ENCODE peak calls at places on chromosomes 16 and 17, in four cellular contexts. T is K562, G is H1, I is HepG2. P is an unnamed sample. For H3K4me1, the result is how much of the 10 kb centered on the place peaks cover.

GRCh38 chr16:4677390-4677789 is 16.0 kb upstream of the NUDT16L1 start:
- DNase-seq in I (no peak), T (no peak), G (no peak), P (no peak)

GRCh38 chr17:74252272-74252671 is 21.8 kb upstream of the DNAI2 start:
- DNase-seq in T (no peak), I (no peak), G (no peak), P (no peak)

GRCh38 chr17:79777166-79777843 is 643 bp upstream of the CBX2 start:
- DNase-seq in T (no peak), I (peak), G (peak), P (no peak)

GRCh38 chr16:824194-824593 is 23.7 kb upstream of the GNG13 start:
- DNase-seq in T (no peak), G (no peak), I (no peak), P (no peak)

GRCh38 chr17:1232786-1233185 is 37.5 kb upstream of the BHLHA9 start:
- DNase-seq in T (no peak), I (no peak), G (no peak), P (no peak)

GRCh38 chr17:12180644-12181261 is 160.1 kb downstream of the MAP2K4 start:
- DNase-seq in I (peak), T (peak), G (no peak), P (peak)

GRCh38 chr17:28528329-28529011 is 22.3 kb downstream of the FOXN1 start:
- DNase-seq in I (no peak), G (no peak), T (peak), P (no peak)

GRCh38 chr17:35742896-35743477 is 10.1 kb downstream of the GAS2L2 start:
- DNase-seq in T (no peak), I (no peak), G (no peak), P (no peak)

GRCh38 chr17:20009052-20009301 is 182 bp upstream of the SPECC1 start:
- DNase-seq in T (peak), G (no peak), I (no peak), P (no peak)

GRCh38 chr17:4920351-4921048 is 11.6 kb upstream of the GP1BA start:
- DNase-seq in G (no peak), T (no peak), I (peak), P (no peak)

DNA sequence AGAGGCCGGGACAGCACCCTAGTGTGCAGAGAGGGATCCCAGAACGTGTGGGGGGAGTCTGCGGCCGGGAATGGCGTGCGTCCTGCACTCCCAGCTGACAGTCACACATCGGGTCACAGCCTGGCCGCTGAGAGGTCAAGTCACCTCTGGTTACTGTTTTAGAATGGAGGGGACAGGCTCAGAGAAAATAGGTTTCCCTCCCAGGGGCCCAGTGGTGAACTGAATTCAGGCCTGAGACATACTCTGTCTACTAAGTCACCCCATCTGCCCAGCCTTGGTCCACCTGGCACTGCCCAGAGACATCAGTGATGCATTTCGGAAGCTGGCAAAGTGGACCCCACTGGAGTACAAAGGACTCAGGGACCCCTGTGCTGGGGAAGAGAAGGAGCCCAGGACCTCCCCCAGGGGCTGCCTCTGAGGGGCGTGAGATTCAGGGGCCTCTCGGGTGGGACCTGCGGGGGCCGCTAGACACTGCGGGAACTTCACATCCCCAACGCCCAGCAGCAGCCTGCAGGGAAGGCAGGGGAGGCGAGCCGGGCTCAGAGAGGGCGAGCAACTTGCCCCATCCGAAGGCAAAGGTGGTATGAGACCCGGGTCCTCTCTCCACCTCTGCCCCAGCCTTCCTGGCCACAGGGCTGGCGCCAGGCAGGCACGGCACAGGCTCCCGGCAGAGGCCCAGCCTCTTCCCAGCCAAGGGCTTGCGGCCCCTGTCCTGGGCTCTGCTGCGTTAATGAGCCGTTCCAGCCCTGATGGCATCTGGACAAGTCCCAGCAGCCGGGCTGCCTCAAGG is 870 bp upstream of the HS3ST6 start:
- DNase-seq in I (no peak), T (no peak), G (no peak), P (no peak)
- H3K4me1 ChIP-seq in I (under half), T (under half), G (under half), P (under half)

DNA sequence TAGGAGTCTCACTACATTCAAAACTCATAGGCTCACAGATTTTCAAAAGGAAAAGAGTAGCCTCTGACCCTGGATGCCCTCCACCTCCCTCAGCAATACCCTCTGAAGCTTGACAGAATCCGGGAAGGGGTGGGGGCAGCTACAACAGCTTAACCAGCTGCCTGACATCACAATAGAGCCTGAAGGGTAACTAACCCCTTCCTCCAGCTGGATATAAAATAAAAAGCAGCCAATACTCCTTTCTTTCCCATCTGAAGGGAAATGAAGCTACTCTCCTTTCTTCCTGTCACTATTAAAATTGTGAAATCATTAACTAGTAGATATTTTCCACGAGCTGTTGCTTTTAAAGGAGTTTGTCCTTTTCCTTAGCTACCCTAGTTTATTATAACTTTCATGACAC is 24.0 kb downstream of the USP31 start:
- DNase-seq in T (no peak), I (no peak), G (no peak), P (no peak)
- TF ChIP-seq KDM1A in T (no peak), I (no peak), G (no peak), P (no peak)

DNA sequence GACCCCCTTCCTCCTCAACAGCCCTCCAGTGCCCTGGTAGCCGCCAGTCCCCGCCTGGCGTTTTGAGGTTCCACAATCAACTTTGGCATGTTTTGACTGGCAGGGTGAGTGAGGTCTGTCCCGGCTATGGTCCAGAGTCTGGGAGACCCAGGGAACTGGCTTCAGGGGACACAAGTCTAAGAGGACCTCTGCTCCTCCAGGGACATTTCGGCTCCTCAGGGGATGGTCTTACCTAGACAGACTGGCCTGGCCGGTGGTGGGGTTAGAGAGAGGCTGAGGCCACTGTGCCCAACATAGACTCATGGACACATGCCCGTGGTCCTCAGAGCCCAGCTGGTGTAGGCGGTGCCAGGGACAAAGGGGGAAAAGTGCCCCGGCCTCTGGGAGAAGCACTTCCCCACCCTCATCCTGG is 2.2 kb downstream of the TMC8 start:
- DNase-seq in T (no peak), G (no peak), I (no peak), P (no peak)
- TF ChIP-seq EZH2 in T (no peak), G (no peak), I (no peak), P (no peak)

GRCh38 chr16:57188711-57189002 is 2.5 kb downstream of the RSPRY1 start:
- DNase-seq in G (no peak), T (no peak), I (no peak), P (no peak)
- H3K4me1 ChIP-seq in G (under half), T (under half), I (half or more), P (under half)

DNA sequence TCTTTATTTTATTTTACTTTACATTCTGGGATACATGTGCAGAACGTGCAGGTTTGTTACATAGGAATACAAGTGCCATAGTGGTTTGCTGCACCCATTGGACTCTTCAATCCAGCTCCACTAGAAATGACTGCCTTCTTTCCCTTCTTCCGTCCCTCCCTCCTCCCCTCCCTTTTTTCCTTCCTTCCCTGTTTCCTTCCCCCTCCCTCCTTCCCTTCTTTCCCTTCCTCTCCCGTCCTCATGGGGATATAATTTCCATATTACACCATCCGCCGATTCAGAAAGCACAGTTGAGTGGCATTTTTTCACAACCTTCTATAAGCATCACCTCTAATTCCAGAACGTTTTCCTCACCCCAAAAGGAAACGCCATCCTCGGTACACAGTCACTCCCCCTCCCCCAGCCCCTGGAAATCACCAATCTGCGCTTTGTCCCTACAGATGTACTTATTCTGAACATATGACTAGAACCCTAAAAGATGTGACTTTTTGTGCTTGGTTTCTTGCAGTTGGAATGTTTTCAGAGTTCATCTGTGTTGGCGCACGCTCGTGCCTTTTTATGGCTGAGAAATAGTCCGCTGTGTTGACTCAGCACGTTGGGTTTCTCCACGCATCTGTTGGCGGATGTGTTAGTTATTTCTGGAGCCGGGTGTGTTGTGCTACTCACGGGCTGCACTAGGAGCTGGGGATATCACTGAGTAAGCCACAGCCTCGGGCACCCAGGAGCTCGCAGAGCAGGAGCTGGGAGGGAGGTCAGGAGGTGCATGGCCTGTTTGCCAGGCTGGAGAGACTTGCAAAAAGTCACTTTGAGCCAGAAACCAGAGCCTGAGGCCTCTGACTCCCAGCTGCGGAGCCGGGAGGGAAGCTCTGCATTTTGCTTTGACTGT is 336.4 kb downstream of the SEC14L1 start:
- DNase-seq in I (no peak), G (no peak), T (no peak), P (no peak)
- TF ChIP-seq KDM1A in I (no peak), G (no peak), T (no peak), P (no peak)